ENCODE peak calls at places on chromosomes 3 and 15, in seven cellular contexts. V, I, Y, P, Q, C and X are unnamed samples.
A peak's percentile ranks its signal among the peaks of the same experiment; 100 is the strongest.

GRCh38 chr3:37181766-37182165 is 7.4 kb upstream of the LRRFIP2 start:
- DNase-seq in Y (no peak), P (no peak), C (no peak), I (no peak), V (peak; percentile 52), Q (no peak), X (no peak)

GRCh38 chr3:100556656-100557310 is 52.6 kb upstream of the ADGRG7 start:
- DNase-seq in P (no peak), C (no peak), V (peak; percentile 76), Y (no peak), I (no peak), Q (no peak), X (no peak)

GRCh38 chr15:66946578-66947164 is 118.7 kb upstream of the SMAD3 start:
- DNase-seq in C (peak; percentile 82), Y (no peak), P (peak; percentile 82), Q (peak; percentile 66), I (peak; percentile 80), V (peak; percentile 79), X (peak; percentile 83)

GRCh38 chr15:39491115-39491916 is 89.6 kb upstream of the THBS1 start:
- DNase-seq in I (no peak), Y (no peak), C (no peak), V (no peak), P (no peak), Q (no peak), X (no peak)

GRCh38 chr3:169542347-169542751 is 121.2 kb downstream of the MECOM start:
- DNase-seq in V (peak; percentile 90), P (no peak), Q (no peak), Y (no peak), I (no peak), C (peak; percentile 22), X (no peak)

GRCh38 chr3:150737874-150738679 is 24.9 kb downstream of the SIAH2 start:
- DNase-seq in P (peak; percentile 77), V (peak; percentile 61), C (no peak), Q (no peak), Y (no peak), I (no peak), X (peak; percentile 79)

GRCh38 chr15:89194608-89195007 is 26.8 kb downstream of the RLBP1 start:
- DNase-seq in P (no peak), Q (no peak), I (no peak), Y (no peak), C (no peak), V (no peak), X (no peak)

GRCh38 chr3:34742151-34742550 is 897.2 kb upstream of the ARPP21 start:
- DNase-seq in Q (no peak), I (no peak), C (no peak), V (no peak), Y (no peak), P (no peak), X (no peak)

GRCh38 chr3:183378951-183379350 is 49.5 kb downstream of the MCF2L2 start:
- DNase-seq in V (no peak), I (no peak), Y (no peak), C (no peak), Q (no peak), P (no peak), X (no peak)

GRCh38 chr3:149894211-149894610 is 76.5 kb downstream of the PFN2 start:
- DNase-seq in P (no peak), Q (no peak), V (peak; percentile 14), Y (no peak), C (no peak), I (no peak), X (no peak)

GRCh38 chr15:23529891-23530290 is 35.6 kb upstream of the MKRN3 start:
- DNase-seq in Y (no peak), C (no peak), V (no peak), P (no peak), Q (no peak), I (no peak), X (no peak)

GRCh38 chr15:27059610-27060202 is 88.7 kb downstream of the GABRG3 start:
- DNase-seq in C (peak; percentile 80), Y (no peak), Q (peak; percentile 60), I (peak; percentile 41), V (peak; percentile 39), P (peak; percentile 49), X (peak; percentile 11)

GRCh38 chr3:18556503-18556902 is 131.4 kb upstream of the SATB1 start:
- DNase-seq in I (no peak), P (peak; percentile 95), C (no peak), Q (no peak), V (no peak), Y (no peak), X (peak; percentile 92)

GRCh38 chr3:43055806-43056770 is 49.8 kb downstream of the POMGNT2 start:
- DNase-seq in Q (no peak), I (no peak), V (no peak), Y (no peak), C (no peak), P (no peak), X (no peak)

GRCh38 chr3:15726043-15726442 is 71.7 kb downstream of the ANKRD28 start:
- DNase-seq in Y (no peak), C (no peak), Q (no peak), P (no peak), I (no peak), V (no peak), X (no peak)

GRCh38 chr3:133271491-133271890 is 128.4 kb upstream of the BFSP2 start:
- DNase-seq in I (no peak), Q (no peak), C (no peak), P (no peak), V (no peak), Y (no peak), X (no peak)

GRCh38 chr3:142445816-142446254 is 2.0 kb downstream of the XRN1 start:
- DNase-seq in V (peak; percentile 22), Y (no peak), Q (no peak), C (peak; percentile 4), I (no peak), P (peak; percentile 43), X (peak; percentile 55)

GRCh38 chr3:72338942-72339749 is 509.1 kb downstream of the SHQ1 start:
- DNase-seq in Y (peak; percentile 95), C (peak; percentile 84), P (peak; percentile 78), I (no peak), V (peak; percentile 94), Q (peak; percentile 54), X (peak; percentile 86)

GRCh38 chr3:184337315-184337714 is at the start of gene FAM131A:
- DNase-seq in V (peak; percentile 38), Q (peak; percentile 64), C (peak; percentile 12), P (no peak), Y (no peak), I (peak; percentile 69), X (no peak)

GRCh38 chr3:177932750-177933660 is 603.2 kb upstream of the KCNMB2 start:
- DNase-seq in Q (no peak), I (no peak), C (peak; percentile 13), V (peak; percentile 53), Y (no peak), P (no peak), X (no peak)

GRCh38 chr15:71080705-71081104 is 34.6 kb upstream of the THSD4 start:
- DNase-seq in V (peak; percentile 81), I (no peak), Q (no peak), C (no peak), P (no peak), Y (peak; percentile 94), X (no peak)

GRCh38 chr15:99345242-99345641 is 94.0 kb downstream of the LRRC28 start:
- DNase-seq in I (no peak), P (no peak), Y (no peak), Q (no peak), V (no peak), C (no peak), X (no peak)

GRCh38 chr3:100737334-100737733 is 28.0 kb downstream of the TFG start:
- DNase-seq in V (peak; percentile 44), I (no peak), P (no peak), Y (no peak), C (peak; percentile 43), Q (peak; percentile 11), X (no peak)